ENCODE peak calls at places on chromosomes 11 and 22, in eight cellular contexts. G, B, L, A, F, Y, C and E are unnamed samples.

GRCh38 chr22:39498802-39499201 is 3.3 kb upstream of the MIEF1 start:
- DNase-seq in L (no peak), F (no peak), B (no peak), A (peak), C (no peak), G (no peak), Y (no peak), E (no peak)

GRCh38 chr11:45390407-45390806 is 104.3 kb upstream of the SYT13 start:
- DNase-seq in L (no peak), Y (no peak), C (no peak), F (no peak), G (no peak), B (no peak), A (no peak), E (no peak)

GRCh38 chr22:35705141-35705540 is 12.5 kb upstream of the APOL5 start:
- DNase-seq in B (no peak), Y (no peak), C (no peak), G (peak), L (no peak), A (no peak), F (peak), E (no peak)

GRCh38 chr22:45208993-45209838 is 31.5 kb downstream of the KIAA0930 start:
- DNase-seq in Y (peak), A (peak), F (peak), B (peak), C (peak), G (peak), L (peak), E (peak)

GRCh38 chr11:35005156-35005780 is 88.8 kb downstream of the PDHX start:
- DNase-seq in L (no peak), Y (peak), G (peak), A (no peak), F (no peak), C (no peak), B (no peak), E (no peak)

GRCh38 chr11:130209128-130209932 is 49.7 kb downstream of the ST14 start:
- DNase-seq in A (no peak), L (peak), F (no peak), Y (no peak), C (no peak), B (peak), G (no peak), E (peak)

GRCh38 chr11:127710831-127711230 is 710.3 kb upstream of the KIRREL3 start:
- DNase-seq in A (no peak), G (no peak), F (no peak), B (no peak), C (no peak), Y (no peak), L (no peak), E (no peak)

GRCh38 chr11:113634940-113635575 is 71.0 kb downstream of the TMPRSS5 start:
- DNase-seq in L (no peak), B (no peak), F (peak), C (no peak), A (no peak), Y (peak), G (no peak), E (no peak)

GRCh38 chr22:30265851-30266444 is 703 bp downstream of the OSM start:
- DNase-seq in L (no peak), A (no peak), C (no peak), G (no peak), B (peak), Y (no peak), F (no peak), E (no peak)

GRCh38 chr11:10807629-10808552 is 835 bp downstream of the EIF4G2 start:
- DNase-seq in F (peak), C (peak), A (peak), Y (no peak), G (peak), B (peak), L (no peak), E (peak)

GRCh38 chr11:62666259-62666926 is 1.3 kb downstream of the CSKMT start:
- DNase-seq in L (no peak), B (no peak), F (no peak), A (no peak), C (no peak), G (no peak), Y (no peak), E (no peak)

GRCh38 chr11:102272047-102272824 is 45.0 kb upstream of the BIRC3 start:
- DNase-seq in F (no peak), G (no peak), Y (no peak), C (no peak), B (no peak), A (no peak), L (no peak), E (no peak)

GRCh38 chr22:48883211-48883960 is 944.3 kb downstream of the BRD1 start:
- DNase-seq in L (no peak), F (no peak), G (no peak), C (no peak), A (no peak), Y (no peak), B (peak), E (no peak)

GRCh38 chr22:36204641-36205032 is 3.0 kb upstream of the APOL4 start:
- DNase-seq in Y (no peak), C (no peak), A (no peak), B (no peak), F (no peak), L (no peak), G (no peak), E (no peak)

GRCh38 chr22:32142600-32142999 is 16.5 kb downstream of the C22orf42 start:
- DNase-seq in G (no peak), C (no peak), A (no peak), L (no peak), B (no peak), F (no peak), Y (no peak), E (no peak)

GRCh38 chr11:116557261-116557660 is 215.5 kb downstream of the BUD13 start:
- DNase-seq in L (no peak), B (no peak), G (no peak), F (no peak), C (no peak), A (no peak), Y (no peak), E (no peak)

GRCh38 chr11:61949169-61950034 is 749 bp upstream of the BEST1 start:
- DNase-seq in B (peak), A (peak), F (no peak), Y (peak), L (peak), C (peak), G (peak), E (peak)

GRCh38 chr22:19766235-19766505 is 5.6 kb downstream of the TBX1 start:
- DNase-seq in B (no peak), C (no peak), Y (no peak), A (no peak), F (no peak), G (no peak), L (no peak), E (no peak)

GRCh38 chr11:17978553-17979287 is 34.1 kb downstream of the SERGEF start:
- DNase-seq in C (peak), G (peak), L (peak), F (peak), Y (peak), B (no peak), A (no peak), E (peak)

GRCh38 chr22:42944409-42944808 is 70.5 kb downstream of the PACSIN2 start:
- DNase-seq in C (no peak), L (no peak), G (no peak), A (no peak), Y (no peak), B (no peak), F (no peak), E (no peak)

GRCh38 chr11:19913236-19913892 is 200.7 kb downstream of the NAV2 start:
- DNase-seq in G (no peak), Y (no peak), C (no peak), L (no peak), F (no peak), A (no peak), B (no peak), E (no peak)

GRCh38 chr11:29260939-29261705 is 755.7 kb downstream of the KCNA4 start:
- DNase-seq in F (peak), L (no peak), G (peak), A (no peak), C (no peak), B (no peak), Y (no peak), E (no peak)

GRCh38 chr11:67732045-67732787 is 57.8 kb upstream of the ALDH3B2 start:
- DNase-seq in C (no peak), L (peak), F (no peak), Y (peak), G (peak), B (no peak), A (no peak), E (peak)

GRCh38 chr11:86696451-86696850 is 24.0 kb upstream of the ME3 start:
- DNase-seq in Y (no peak), A (no peak), F (no peak), G (no peak), C (no peak), L (no peak), B (no peak), E (no peak)

GRCh38 chr22:25208328-25208727 is 8.7 kb downstream of the CRYBB3 start:
- DNase-seq in C (no peak), F (no peak), A (no peak), B (no peak), L (no peak), Y (no peak), G (no peak), E (no peak)

GRCh38 chr11:46845740-46846509 is at the start of gene CKAP5:
- DNase-seq in L (peak), F (peak), G (peak), Y (peak), C (peak), B (peak), A (peak), E (peak)

GRCh38 chr22:25236417-25236816 is 17.0 kb downstream of the CRYBB2 start:
- DNase-seq in B (no peak), C (no peak), G (no peak), L (no peak), F (no peak), Y (no peak), A (no peak), E (no peak)

GRCh38 chr11:130213143-130213978 is 53.8 kb downstream of the ST14 start:
- DNase-seq in F (peak), A (peak), B (peak), G (peak), Y (peak), C (peak), L (peak), E (peak)

GRCh38 chr11:31492320-31492913 is 17.0 kb downstream of the IMMP1L start:
- DNase-seq in F (peak), B (no peak), L (no peak), G (peak), Y (no peak), A (no peak), C (no peak), E (no peak)

GRCh38 chr22:21641417-21641794 is 696 bp upstream of the SDF2L1 start:
- DNase-seq in Y (no peak), C (no peak), L (peak), A (peak), F (peak), G (peak), B (no peak), E (peak)

GRCh38 chr11:61529537-61530225 is 21.1 kb downstream of the LRRC10B start:
- DNase-seq in C (no peak), A (no peak), G (peak), Y (no peak), F (no peak), L (no peak), B (no peak), E (no peak)

GRCh38 chr11:57514538-57515331 is 767 bp downstream of the SLC43A1 start:
- DNase-seq in A (no peak), L (peak), C (peak), G (no peak), Y (no peak), F (no peak), B (peak), E (peak)

GRCh38 chr11:35035894-35036408 is 103.0 kb upstream of the CD44 start:
- DNase-seq in G (peak), L (no peak), F (peak), Y (no peak), B (no peak), C (no peak), A (no peak), E (no peak)

GRCh38 chr11:125410091-125410490 is 86.0 kb downstream of the FEZ1 start:
- DNase-seq in C (no peak), L (peak), G (peak), F (peak), A (no peak), Y (no peak), B (no peak), E (no peak)